ENCODE peak calls at places on chromosomes 11 and 22, in five cellular contexts. A is IMR-90, I is HepG2, H is GM12878, T is A549. Q is an unnamed sample.

GRCh38 chr22:38317995-38318715 is 922 bp upstream of the CSNK1E start:
- DNase-seq in A (peak), H (no peak), I (peak), T (peak), Q (peak)

GRCh38 chr11:35321532-35322320 is 97.6 kb downstream of the SLC1A2 start:
- DNase-seq in T (no peak), I (no peak), H (no peak), A (peak), Q (no peak)

GRCh38 chr11:75802913-75803820 is 11.8 kb upstream of the UVRAG start:
- DNase-seq in H (no peak), I (peak), A (peak), T (peak), Q (peak)

GRCh38 chr11:86040919-86041318 is 28.0 kb downstream of the PICALM start:
- DNase-seq in A (no peak), H (no peak), T (no peak), I (no peak), Q (no peak)

GRCh38 chr22:20565079-20565734 is 57.8 kb downstream of the MED15 start:
- DNase-seq in A (peak), T (no peak), I (no peak), H (no peak), Q (no peak)

GRCh38 chr11:47083913-47084312 is 92.8 kb downstream of the ARFGAP2 start:
- DNase-seq in H (peak), I (no peak), A (peak), T (no peak), Q (no peak)

GRCh38 chr11:125262194-125262824 is 97.8 kb downstream of the PKNOX2 start:
- DNase-seq in A (no peak), T (no peak), H (no peak), I (peak), Q (no peak)

GRCh38 chr11:103257360-103257759 is 148.1 kb downstream of the DYNC2H1 start:
- DNase-seq in A (peak), H (no peak), T (peak), I (peak), Q (no peak)

DNA sequence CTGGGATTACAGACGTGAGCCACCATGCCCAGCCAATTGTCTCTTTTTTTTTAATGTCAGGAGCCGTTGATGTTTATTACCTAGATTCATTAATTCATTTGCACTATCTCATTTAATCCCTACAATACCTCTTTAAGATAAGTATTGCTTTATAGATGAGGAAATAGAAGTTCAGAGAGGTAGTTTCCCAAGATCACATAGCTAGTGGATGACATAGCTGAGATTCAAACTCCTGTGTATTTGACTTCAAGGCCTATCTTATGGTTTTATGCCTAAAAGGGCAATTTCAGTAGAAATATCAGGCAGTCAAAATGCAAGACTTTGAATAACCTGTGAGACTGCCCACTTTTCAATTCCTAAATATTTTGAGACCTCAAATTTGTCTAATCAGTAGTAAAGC is 66.5 kb downstream of the PPME1 start:
- DNase-seq in H (no peak), T (no peak), A (peak), I (no peak), Q (no peak)
- H3K4me2 ChIP-seq in H (no peak), T (no peak), A (no peak), I (no peak), Q (no peak)

DNA sequence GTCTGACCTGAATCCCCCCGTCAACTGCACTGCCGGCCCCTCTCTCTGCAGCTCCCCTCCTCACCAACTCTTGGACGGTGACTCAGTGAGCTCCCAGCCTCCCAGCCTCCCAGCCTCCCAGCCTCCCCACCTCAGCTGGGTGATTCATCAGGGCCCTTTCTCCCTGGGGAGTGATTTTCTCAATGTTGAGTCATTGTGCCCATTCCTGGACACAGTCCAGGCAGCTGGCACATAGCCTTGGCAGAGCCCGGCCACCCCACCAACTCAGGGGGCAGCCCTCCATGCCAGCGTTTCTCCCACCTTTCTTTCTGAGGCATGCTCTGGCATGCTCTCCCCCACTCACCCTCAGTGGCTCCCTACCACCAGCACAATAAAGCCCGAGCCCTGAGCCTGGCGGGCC is 30.7 kb downstream of the PDE2A start:
- DNase-seq in I (no peak), T (peak), A (no peak), H (no peak), Q (no peak)
- TF ChIP-seq USF2 in I (no peak), T (no peak), A (no peak), H (no peak), Q (no peak)

DNA sequence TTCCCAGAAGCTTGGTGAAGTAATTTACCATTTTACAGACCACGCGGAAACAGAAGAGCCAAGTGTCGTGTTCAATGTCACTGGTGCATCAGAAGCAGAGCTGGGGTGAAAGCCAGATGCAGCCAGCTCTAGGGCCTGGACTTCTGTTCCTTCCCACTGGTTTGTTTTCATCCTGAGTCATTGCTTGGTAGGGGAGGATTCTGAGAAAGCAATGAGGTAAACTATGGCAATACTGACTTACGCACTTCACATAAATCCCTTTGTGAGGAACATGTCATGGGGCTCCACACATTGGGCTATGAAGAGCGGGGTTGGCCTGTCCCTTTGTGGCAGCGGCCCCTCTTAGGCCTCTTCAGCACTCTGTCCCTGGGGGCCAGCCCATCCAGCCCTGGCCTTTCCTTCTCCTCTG is 52.4 kb upstream of the RBFOX2 start:
- DNase-seq in H (no peak), A (peak), I (no peak), T (no peak), Q (no peak)
- TF ChIP-seq CEBPB in H (no peak), A (peak), I (no peak), T (no peak), Q (no peak)

GRCh38 chr22:44797181-44797720 is 44.9 kb downstream of the ARHGAP8 start:
- DNase-seq in I (no peak), T (no peak), H (no peak), A (no peak), Q (no peak)
- H3K4me2 ChIP-seq in I (no peak), T (no peak), H (no peak), A (no peak), Q (no peak)

GRCh38 chr22:47561115-47561675 is 798.7 kb downstream of the TBC1D22A start:
- DNase-seq in T (no peak), A (no peak), I (no peak), H (no peak), Q (no peak)
- TF ChIP-seq USF2 in T (no peak), A (no peak), I (no peak), H (no peak), Q (no peak)

DNA sequence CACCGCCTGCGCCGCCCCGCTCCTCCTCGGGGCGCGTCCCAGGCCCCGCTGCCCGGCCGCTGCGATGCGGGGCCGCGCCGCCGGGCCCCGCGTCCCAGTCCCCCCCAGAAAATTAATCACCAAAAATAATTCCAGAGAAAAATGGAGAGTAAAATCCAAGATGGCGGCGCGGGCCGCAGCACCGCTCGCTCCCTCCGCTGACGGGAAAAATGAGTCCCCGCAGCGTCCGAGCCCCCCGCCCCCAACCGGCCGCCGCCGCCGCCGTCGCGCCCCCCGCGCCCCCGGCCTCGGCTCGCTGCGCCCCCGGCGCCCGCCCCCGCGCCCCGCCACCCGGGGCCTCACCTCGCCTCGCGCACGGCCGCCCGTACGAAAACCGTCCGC is at the start of gene KMT5B:
- DNase-seq in H (no peak), T (no peak), I (no peak), A (peak), Q (peak)
- TF ChIP-seq CEBPB in H (no peak), T (no peak), I (no peak), A (no peak), Q (no peak)

GRCh38 chr11:133215529-133216230 is 316.6 kb downstream of the OPCML start:
- DNase-seq in I (no peak), A (no peak), H (no peak), T (no peak), Q (no peak)
- H3K4me2 ChIP-seq in I (no peak), A (no peak), H (no peak), T (no peak), Q (no peak)

GRCh38 chr11:67409261-67409666 is 5.4 kb downstream of the TBC1D10C start:
- DNase-seq in A (no peak), I (no peak), H (no peak), T (no peak), Q (no peak)
- TF ChIP-seq USF2 in A (no peak), I (no peak), H (no peak), T (no peak), Q (no peak)

Q was measured in K562.